ENCODE peak calls at places on chromosomes 4 and X, in six cellular contexts. One of them, this sample, is unnamed.

GRCh38 chr4:101230806-101231426 is 116.4 kb downstream of the PPP3CA start:
- DNase-seq in K562: no peak
- DNase-seq in tibial nerve: no peak
- DNase-seq in right lobe of liver: no peak
- DNase-seq in body of pancreas: no peak
- DNase-seq in heart left ventricle: no peak
- DNase-seq in this sample: no peak

GRCh38 chr4:1974836-1975235 is 33.9 kb downstream of the NELFA start:
- DNase-seq in K562: no peak
- DNase-seq in tibial nerve: no peak
- DNase-seq in right lobe of liver: peak
- DNase-seq in body of pancreas: no peak
- DNase-seq in heart left ventricle: no peak
- DNase-seq in this sample: peak

GRCh38 chr4:156665779-156666366 is 305.7 kb downstream of the PDGFC start:
- DNase-seq in K562: no peak
- DNase-seq in tibial nerve: no peak
- DNase-seq in right lobe of liver: no peak
- DNase-seq in body of pancreas: no peak
- DNase-seq in heart left ventricle: no peak
- DNase-seq in this sample: no peak

GRCh38 chrX:37441377-37441776 is 92.2 kb downstream of the PRRG1 start:
- DNase-seq in K562: no peak
- DNase-seq in tibial nerve: no peak
- DNase-seq in right lobe of liver: no peak
- DNase-seq in body of pancreas: no peak
- DNase-seq in heart left ventricle: no peak
- DNase-seq in this sample: no peak

GRCh38 chr4:160129439-160129838 is 1026.6 kb downstream of the RAPGEF2 start:
- DNase-seq in K562: no peak
- DNase-seq in tibial nerve: no peak
- DNase-seq in right lobe of liver: no peak
- DNase-seq in body of pancreas: no peak
- DNase-seq in heart left ventricle: no peak
- DNase-seq in this sample: no peak

GRCh38 chr4:56305390-56305789 is 81.9 kb downstream of the AASDH start:
- DNase-seq in K562: no peak
- DNase-seq in tibial nerve: no peak
- DNase-seq in right lobe of liver: no peak
- DNase-seq in body of pancreas: no peak
- DNase-seq in heart left ventricle: no peak
- DNase-seq in this sample: no peak

GRCh38 chr4:38313999-38314561 is 349.9 kb upstream of the KLF3 start:
- DNase-seq in K562: peak
- DNase-seq in tibial nerve: no peak
- DNase-seq in right lobe of liver: no peak
- DNase-seq in body of pancreas: no peak
- DNase-seq in heart left ventricle: no peak
- DNase-seq in this sample: no peak

GRCh38 chr4:170259631-170260153 is 169.9 kb upstream of the AADAT start:
- DNase-seq in K562: peak
- DNase-seq in tibial nerve: peak
- DNase-seq in right lobe of liver: peak
- DNase-seq in body of pancreas: peak
- DNase-seq in heart left ventricle: peak
- DNase-seq in this sample: peak

GRCh38 chr4:2436301-2436700 is 17.5 kb downstream of the CFAP99 start:
- DNase-seq in K562: no peak
- DNase-seq in tibial nerve: no peak
- DNase-seq in right lobe of liver: no peak
- DNase-seq in body of pancreas: no peak
- DNase-seq in heart left ventricle: no peak
- DNase-seq in this sample: no peak

GRCh38 chr4:8409271-8410065 is 31.1 kb downstream of the ACOX3 start:
- DNase-seq in K562: peak
- DNase-seq in tibial nerve: no peak
- DNase-seq in right lobe of liver: no peak
- DNase-seq in body of pancreas: no peak
- DNase-seq in heart left ventricle: no peak
- DNase-seq in this sample: peak

GRCh38 chr4:27790911-27791310 is 930.3 kb downstream of the STIM2 start:
- DNase-seq in K562: no peak
- DNase-seq in tibial nerve: no peak
- DNase-seq in right lobe of liver: no peak
- DNase-seq in body of pancreas: no peak
- DNase-seq in heart left ventricle: no peak
- DNase-seq in this sample: no peak

GRCh38 chr4:42865572-42866189 is 26.8 kb upstream of the GRXCR1 start:
- DNase-seq in K562: peak
- DNase-seq in tibial nerve: peak
- DNase-seq in right lobe of liver: no peak
- DNase-seq in body of pancreas: peak
- DNase-seq in heart left ventricle: peak
- DNase-seq in this sample: no peak

GRCh38 chr4:83305187-83305586 is 20.6 kb upstream of the COQ2 start:
- DNase-seq in K562: no peak
- DNase-seq in tibial nerve: no peak
- DNase-seq in right lobe of liver: no peak
- DNase-seq in body of pancreas: no peak
- DNase-seq in heart left ventricle: no peak
- DNase-seq in this sample: no peak

GRCh38 chrX:133723930-133724329 is 261.5 kb downstream of the GPC3 start:
- DNase-seq in K562: no peak
- DNase-seq in tibial nerve: no peak
- DNase-seq in right lobe of liver: no peak
- DNase-seq in body of pancreas: no peak
- DNase-seq in heart left ventricle: no peak
- DNase-seq in this sample: no peak

GRCh38 chrX:10395179-10395578 is 225.2 kb downstream of the MID1 start:
- DNase-seq in K562: no peak
- DNase-seq in tibial nerve: no peak
- DNase-seq in right lobe of liver: no peak
- DNase-seq in body of pancreas: no peak
- DNase-seq in heart left ventricle: no peak
- DNase-seq in this sample: no peak

GRCh38 chrX:7170903-7171302 is 22.9 kb upstream of the PUDP start:
- DNase-seq in K562: peak
- DNase-seq in tibial nerve: no peak
- DNase-seq in right lobe of liver: no peak
- DNase-seq in body of pancreas: no peak
- DNase-seq in heart left ventricle: no peak
- DNase-seq in this sample: no peak

GRCh38 chrX:149611619-149612018 is 16.5 kb upstream of the HSFX2 start:
- DNase-seq in K562: no peak
- DNase-seq in tibial nerve: no peak
- DNase-seq in right lobe of liver: no peak
- DNase-seq in body of pancreas: no peak
- DNase-seq in heart left ventricle: no peak
- DNase-seq in this sample: no peak

GRCh38 chr4:10625130-10625529 is 59.4 kb downstream of the CLNK start:
- DNase-seq in K562: no peak
- DNase-seq in tibial nerve: no peak
- DNase-seq in right lobe of liver: no peak
- DNase-seq in body of pancreas: peak
- DNase-seq in heart left ventricle: no peak
- DNase-seq in this sample: no peak

GRCh38 chrX:133610056-133610455 is 194.8 kb upstream of the GPC4 start:
- DNase-seq in K562: no peak
- DNase-seq in tibial nerve: no peak
- DNase-seq in right lobe of liver: no peak
- DNase-seq in body of pancreas: no peak
- DNase-seq in heart left ventricle: no peak
- DNase-seq in this sample: no peak

GRCh38 chr4:108080752-108081151 is 88.0 kb downstream of the LEF1 start:
- DNase-seq in K562: no peak
- DNase-seq in tibial nerve: no peak
- DNase-seq in right lobe of liver: no peak
- DNase-seq in body of pancreas: no peak
- DNase-seq in heart left ventricle: no peak
- DNase-seq in this sample: no peak

GRCh38 chr4:149645790-149646189 is 169.9 kb downstream of the IQCM start:
- DNase-seq in K562: no peak
- DNase-seq in tibial nerve: no peak
- DNase-seq in right lobe of liver: no peak
- DNase-seq in body of pancreas: no peak
- DNase-seq in heart left ventricle: no peak
- DNase-seq in this sample: no peak

GRCh38 chrX:78958419-78959116 is 13.4 kb downstream of the P2RY10 start:
- DNase-seq in K562: no peak
- DNase-seq in tibial nerve: no peak
- DNase-seq in right lobe of liver: no peak
- DNase-seq in body of pancreas: no peak
- DNase-seq in heart left ventricle: no peak
- DNase-seq in this sample: no peak

GRCh38 chr4:74623041-74623440 is 171.3 kb downstream of the BTC start:
- DNase-seq in K562: peak
- DNase-seq in tibial nerve: no peak
- DNase-seq in right lobe of liver: no peak
- DNase-seq in body of pancreas: no peak
- DNase-seq in heart left ventricle: no peak
- DNase-seq in this sample: no peak

GRCh38 chr4:25233737-25234389 is at the start of gene PI4K2B:
- DNase-seq in K562: peak
- DNase-seq in tibial nerve: peak
- DNase-seq in right lobe of liver: peak
- DNase-seq in body of pancreas: peak
- DNase-seq in heart left ventricle: peak
- DNase-seq in this sample: peak

GRCh38 chr4:25229804-25230203 is 4.0 kb upstream of the PI4K2B start:
- DNase-seq in K562: no peak
- DNase-seq in tibial nerve: no peak
- DNase-seq in right lobe of liver: peak
- DNase-seq in body of pancreas: no peak
- DNase-seq in heart left ventricle: no peak
- DNase-seq in this sample: no peak

GRCh38 chr4:25234390-25235367 is 846 bp downstream of the PI4K2B start:
- DNase-seq in K562: peak
- DNase-seq in tibial nerve: peak
- DNase-seq in right lobe of liver: peak
- DNase-seq in body of pancreas: peak
- DNase-seq in heart left ventricle: peak
- DNase-seq in this sample: peak

GRCh38 chr4:25235401-25235800 is 1.6 kb downstream of the PI4K2B start:
- DNase-seq in K562: no peak
- DNase-seq in tibial nerve: no peak
- DNase-seq in right lobe of liver: no peak
- DNase-seq in body of pancreas: no peak
- DNase-seq in heart left ventricle: no peak
- DNase-seq in this sample: no peak

DNA sequence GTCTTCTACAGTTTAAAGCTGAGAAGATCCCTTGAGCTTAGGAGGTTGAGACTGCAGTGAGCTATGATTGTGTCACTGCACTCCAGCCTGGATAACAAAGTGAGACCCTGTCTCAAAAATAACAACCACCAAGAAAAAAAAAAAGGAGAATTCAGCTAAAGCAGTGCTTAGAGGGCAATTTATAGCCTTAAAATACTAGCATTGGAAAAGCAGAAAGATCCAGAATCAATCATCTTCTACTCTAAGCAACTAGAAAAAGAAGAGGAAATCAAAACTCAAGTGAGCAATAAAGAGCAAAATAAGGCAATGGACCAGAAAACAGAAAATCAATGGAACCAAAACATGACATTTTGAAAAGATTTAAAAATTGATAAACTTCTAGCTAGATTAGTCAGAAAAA is 639 bp upstream of the PI4K2B start:
- DNase-seq in K562: no peak
- DNase-seq in tibial nerve: no peak
- DNase-seq in right lobe of liver: no peak
- DNase-seq in body of pancreas: no peak
- DNase-seq in heart left ventricle: no peak
- DNase-seq in this sample: no peak
- H3K4me3 ChIP-seq in K562: peak
- H3K4me3 ChIP-seq in tibial nerve: peak
- H3K4me3 ChIP-seq in right lobe of liver: peak
- H3K4me3 ChIP-seq in body of pancreas: no peak
- H3K4me3 ChIP-seq in heart left ventricle: peak
- H3K4me3 ChIP-seq in this sample: peak

GRCh38 chrX:119853449-119853848 is 686 bp upstream of the UPF3B start:
- DNase-seq in K562: no peak
- DNase-seq in tibial nerve: peak
- DNase-seq in right lobe of liver: no peak
- DNase-seq in body of pancreas: no peak
- DNase-seq in heart left ventricle: no peak
- DNase-seq in this sample: no peak

GRCh38 chrX:119852410-119853353 is at the start of gene UPF3B:
- DNase-seq in K562: peak
- DNase-seq in tibial nerve: peak
- DNase-seq in right lobe of liver: peak
- DNase-seq in body of pancreas: peak
- DNase-seq in heart left ventricle: peak
- DNase-seq in this sample: peak
- TF ChIP-seq POLR2A in K562: peak
- TF ChIP-seq POLR2A in tibial nerve: no peak
- TF ChIP-seq POLR2A in right lobe of liver: peak
- TF ChIP-seq POLR2A in body of pancreas: no peak
- TF ChIP-seq POLR2A in heart left ventricle: peak
- TF ChIP-seq POLR2A in this sample: peak

GRCh38 chr4:138500869-138501268 is 258.7 kb upstream of the SLC7A11 start:
- DNase-seq in K562: no peak
- DNase-seq in tibial nerve: no peak
- DNase-seq in right lobe of liver: no peak
- DNase-seq in body of pancreas: no peak
- DNase-seq in heart left ventricle: no peak
- DNase-seq in this sample: no peak
- H3K4me3 ChIP-seq in K562: no peak
- H3K4me3 ChIP-seq in tibial nerve: no peak
- H3K4me3 ChIP-seq in right lobe of liver: no peak
- H3K4me3 ChIP-seq in body of pancreas: no peak
- H3K4me3 ChIP-seq in heart left ventricle: no peak
- H3K4me3 ChIP-seq in this sample: no peak

GRCh38 chr4:152643153-152644035 is 36.4 kb downstream of the TMEM154 start:
- DNase-seq in K562: no peak
- DNase-seq in tibial nerve: no peak
- DNase-seq in right lobe of liver: peak
- DNase-seq in body of pancreas: no peak
- DNase-seq in heart left ventricle: no peak
- DNase-seq in this sample: no peak
- TF ChIP-seq POLR2A in K562: no peak
- TF ChIP-seq POLR2A in tibial nerve: no peak
- TF ChIP-seq POLR2A in right lobe of liver: no peak
- TF ChIP-seq POLR2A in body of pancreas: no peak
- TF ChIP-seq POLR2A in heart left ventricle: no peak
- TF ChIP-seq POLR2A in this sample: no peak

GRCh38 chr4:158770671-158771070 is 1.8 kb downstream of the FNIP2 start:
- DNase-seq in K562: no peak
- DNase-seq in tibial nerve: no peak
- DNase-seq in right lobe of liver: no peak
- DNase-seq in body of pancreas: no peak
- DNase-seq in heart left ventricle: no peak
- DNase-seq in this sample: no peak
- H3K4me3 ChIP-seq in K562: no peak
- H3K4me3 ChIP-seq in tibial nerve: peak
- H3K4me3 ChIP-seq in right lobe of liver: peak
- H3K4me3 ChIP-seq in body of pancreas: no peak
- H3K4me3 ChIP-seq in heart left ventricle: peak
- H3K4me3 ChIP-seq in this sample: no peak